ENCODE peak calls at places on chromosomes 12 and 14, in nine cellular contexts. F is NCI-H460, V is mesothelial cell of epicardium, T is kidney tubule cell, I is head of caudate nucleus, A is nephron progenitor cell, R is NCI-H1930, W is tibial artery, O is GM12878. K is an unnamed sample.

GRCh38 chr14:75390183-75390582 is 37.6 kb upstream of the JDP2 start:
- DNase-seq in O (no peak), I (no peak), W (no peak), V (no peak), R (no peak), F (no peak), A (no peak), T (no peak), K (no peak)

GRCh38 chr12:113413488-113413939 is 8.7 kb upstream of the SDSL start:
- DNase-seq in I (no peak), V (no peak), A (no peak), W (peak), R (no peak), F (peak), O (no peak), T (peak), K (no peak)

GRCh38 chr12:131829351-131829794 is 1.2 kb downstream of the MMP17 start:
- DNase-seq in R (no peak), V (no peak), O (no peak), W (no peak), F (no peak), T (no peak), I (no peak), A (peak), K (peak)

GRCh38 chr12:28189774-28190320 is 409 bp upstream of the CCDC91 start:
- DNase-seq in R (no peak), W (no peak), V (no peak), I (peak), A (no peak), F (no peak), O (no peak), T (no peak), K (no peak)

GRCh38 chr14:92728781-92729364 is 19.6 kb downstream of the LGMN start:
- DNase-seq in W (no peak), R (no peak), I (no peak), A (no peak), F (no peak), V (no peak), O (no peak), T (peak), K (no peak)

GRCh38 chr14:102930138-102930752 is 7.8 kb downstream of the AMN start:
- DNase-seq in R (peak), I (no peak), F (no peak), V (no peak), O (no peak), A (peak), T (no peak), W (no peak), K (no peak)

GRCh38 chr14:103694572-103695026 is 20.7 kb downstream of the XRCC3 start:
- DNase-seq in I (no peak), O (no peak), W (no peak), T (no peak), V (no peak), F (no peak), A (no peak), R (no peak), K (no peak)

GRCh38 chr12:90858261-90858660 is 96.7 kb downstream of the CCER1 start:
- DNase-seq in A (no peak), F (no peak), V (no peak), T (no peak), I (no peak), W (no peak), O (no peak), R (no peak), K (no peak)

GRCh38 chr12:65630555-65630954 is 193.7 kb upstream of the HMGA2 start:
- DNase-seq in O (no peak), F (no peak), T (no peak), A (no peak), V (no peak), R (no peak), I (no peak), W (no peak), K (no peak)

GRCh38 chr14:68460541-68460940 is 332.3 kb downstream of the ZFP36L1 start:
- DNase-seq in V (no peak), A (no peak), T (no peak), R (no peak), O (no peak), W (peak), I (no peak), F (no peak), K (no peak)

GRCh38 chr12:22684526-22685118 is 59.7 kb downstream of the ETNK1 start:
- DNase-seq in W (no peak), O (peak), V (no peak), A (no peak), T (peak), I (no peak), F (peak), R (no peak), K (no peak)

GRCh38 chr12:87820524-87821194 is 208.5 kb downstream of the C12orf50 start:
- DNase-seq in V (no peak), I (no peak), W (no peak), T (peak), R (no peak), A (no peak), F (peak), O (no peak), K (no peak)

GRCh38 chr14:71705460-71705859 is 226.8 kb upstream of the RGS6 start:
- DNase-seq in I (no peak), T (no peak), W (no peak), O (no peak), V (no peak), A (no peak), F (no peak), R (no peak), K (no peak)

GRCh38 chr12:104736307-104736706 is 221.8 kb downstream of the SLC41A2 start:
- DNase-seq in W (no peak), O (no peak), A (no peak), T (no peak), V (no peak), I (no peak), F (no peak), R (no peak), K (no peak)

GRCh38 chr14:56002876-56003625 is 115.2 kb upstream of the PELI2 start:
- DNase-seq in O (peak), I (no peak), R (no peak), T (no peak), F (no peak), W (no peak), A (no peak), V (no peak), K (no peak)